ENCODE peak calls at places on chromosomes 2 and 18, in ten cellular contexts. H, S, Z, A, C, W, X, T, R and J are unnamed samples.

GRCh38 chr2:100194951-100195350 is 52.6 kb upstream of the AFF3 start:
- DNase-seq in H (no peak), S (no peak), Z (no peak), A (no peak), C (no peak), W (no peak), X (no peak), T (no peak), R (no peak), J (no peak)

GRCh38 chr18:31506024-31506742 is 8.2 kb downstream of the DSG2 start:
- DNase-seq in H (no peak), S (peak), Z (no peak), A (no peak), C (no peak), W (no peak), X (no peak), T (no peak), R (peak), J (no peak)

GRCh38 chr2:101125374-101125773 is 25.8 kb downstream of the TBC1D8 start:
- DNase-seq in H (no peak), S (peak), Z (peak), A (no peak), C (no peak), W (no peak), X (no peak), T (no peak), R (peak), J (no peak)

GRCh38 chr2:172096661-172097547 is 5.8 kb downstream of the DLX2 start:
- DNase-seq in H (peak), S (peak), Z (peak), A (peak), C (no peak), W (no peak), X (no peak), T (no peak), R (peak), J (peak)

GRCh38 chr2:225670111-225670974 is 270.8 kb downstream of the NYAP2 start:
- DNase-seq in H (no peak), S (peak), Z (peak), A (peak), C (peak), W (no peak), X (no peak), T (no peak), R (peak), J (peak)

GRCh38 chr2:86035883-86036789 is 69.5 kb downstream of the POLR1A start:
- DNase-seq in H (peak), S (peak), Z (peak), A (peak), C (peak), W (peak), X (peak), T (peak), R (peak), J (peak)

GRCh38 chr2:198975779-198976178 is 482.0 kb downstream of the SATB2 start:
- DNase-seq in H (no peak), S (no peak), Z (no peak), A (no peak), C (peak), W (no peak), X (no peak), T (no peak), R (no peak), J (no peak)

GRCh38 chr2:85737481-85737880 is 16.3 kb upstream of the ATOH8 start:
- DNase-seq in H (peak), S (peak), Z (peak), A (peak), C (no peak), W (no peak), X (no peak), T (peak), R (peak), J (peak)

GRCh38 chr18:9615280-9615797 is 980 bp upstream of the PPP4R1 start:
- DNase-seq in H (no peak), S (no peak), Z (no peak), A (no peak), C (peak), W (no peak), X (no peak), T (no peak), R (no peak), J (no peak)

GRCh38 chr18:44973282-44973681 is 292.6 kb downstream of the SETBP1 start:
- DNase-seq in H (no peak), S (peak), Z (peak), A (no peak), C (peak), W (no peak), X (no peak), T (no peak), R (peak), J (peak)

GRCh38 chr2:105487142-105488069 is 88.6 kb upstream of the FHL2 start:
- DNase-seq in H (peak), S (peak), Z (peak), A (peak), C (no peak), W (no peak), X (no peak), T (no peak), R (peak), J (peak)

GRCh38 chr2:16218651-16219050 is 278.3 kb downstream of the MYCN start:
- DNase-seq in H (no peak), S (no peak), Z (no peak), A (no peak), C (peak), W (no peak), X (no peak), T (no peak), R (no peak), J (no peak)

GRCh38 chr2:126655500-126656310 is at the start of gene GYPC:
- DNase-seq in H (no peak), S (peak), Z (peak), A (peak), C (peak), W (peak), X (peak), T (peak), R (peak), J (peak)

GRCh38 chr2:106339608-106340007 is 128.6 kb downstream of the RGPD3 start:
- DNase-seq in H (no peak), S (no peak), Z (no peak), A (no peak), C (no peak), W (no peak), X (no peak), T (no peak), R (no peak), J (no peak)

GRCh38 chr18:67515987-67516431 is 511 bp downstream of the DSEL start:
- DNase-seq in H (peak), S (peak), Z (peak), A (peak), C (peak), W (peak), X (peak), T (peak), R (peak), J (peak)

GRCh38 chr2:121530210-121530562 is 494 bp upstream of the RNU4ATAC start:
- DNase-seq in H (peak), S (peak), Z (peak), A (no peak), C (no peak), W (peak), X (no peak), T (no peak), R (peak), J (peak)

GRCh38 chr18:7272268-7273049 is 41.6 kb downstream of the LRRC30 start:
- DNase-seq in H (no peak), S (peak), Z (peak), A (peak), C (no peak), W (peak), X (no peak), T (peak), R (peak), J (peak)

GRCh38 chr2:172433169-172433568 is 5.8 kb downstream of the ITGA6 start:
- DNase-seq in H (no peak), S (no peak), Z (no peak), A (no peak), C (no peak), W (no peak), X (no peak), T (no peak), R (no peak), J (no peak)

GRCh38 chr2:9663008-9663879 is 32.4 kb upstream of the YWHAQ start:
- DNase-seq in H (no peak), S (no peak), Z (no peak), A (no peak), C (no peak), W (no peak), X (no peak), T (no peak), R (no peak), J (no peak)